ENCODE peak calls at places on chromosome X, in five cellular contexts. H is brain microvascular endothelial cell; X is cardiac fibroblast; Z is heart left ventricle; P is CD8-positive, alpha-beta T cell. O is an unnamed sample.

GRCh38 chrX:48971325-48972213 is at the start of gene KCND1:
- DNase-seq in P (no peak), H (peak; percentile 2), X (peak; percentile 79), Z (no peak), O (peak; percentile 83)

GRCh38 chrX:110173192-110174175 is 144.4 kb downstream of the AMMECR1 start:
- DNase-seq in P (no peak), X (peak; percentile 22), Z (no peak), H (no peak), O (peak; percentile 90)

GRCh38 chrX:77299549-77299948 is 147.6 kb upstream of the FGF16 start:
- DNase-seq in Z (no peak), H (no peak), P (no peak), X (no peak), O (no peak)

GRCh38 chrX:77953708-77954107 is 15.7 kb downstream of the PGAM4 start:
- DNase-seq in P (no peak), H (peak; percentile 16), X (peak; percentile 10), Z (no peak), O (peak; percentile 56)

GRCh38 chrX:56618250-56618649 is 54.8 kb downstream of the UBQLN2 start:
- DNase-seq in X (peak; percentile 6), Z (no peak), P (no peak), H (no peak), O (peak; percentile 1)

GRCh38 chrX:43559643-43560042 is 96.5 kb upstream of the MAOA start:
- DNase-seq in X (peak; percentile 63), P (peak; percentile 18), Z (no peak), H (peak; percentile 22), O (no peak)

GRCh38 chrX:72073614-72074013 is 58.1 kb downstream of the RTL5 start:
- DNase-seq in H (no peak), X (no peak), P (no peak), Z (no peak), O (no peak)

GRCh38 chrX:13579696-13580095 is 10.3 kb downstream of the EGFL6 start:
- DNase-seq in P (no peak), X (no peak), Z (no peak), H (no peak), O (no peak)

GRCh38 chrX:3250946-3251345 is 95.5 kb downstream of the MXRA5 start:
- DNase-seq in H (peak; percentile 6), X (peak; percentile 54), P (no peak), Z (no peak), O (peak; percentile 31)

GRCh38 chrX:118420462-118420861 is 74.6 kb downstream of the WDR44 start:
- DNase-seq in Z (no peak), H (peak; percentile 46), P (no peak), X (peak; percentile 63), O (no peak)

GRCh38 chrX:131040781-131041180 is 17.4 kb upstream of the ARHGAP36 start:
- DNase-seq in P (no peak), H (no peak), X (no peak), Z (no peak), O (no peak)

GRCh38 chrX:9396930-9397329 is 67.9 kb upstream of the TBL1X start:
- DNase-seq in P (no peak), X (peak; percentile 30), Z (no peak), H (no peak), O (no peak)

GRCh38 chrX:10512741-10513140 is 107.6 kb downstream of the MID1 start:
- DNase-seq in Z (no peak), P (no peak), H (no peak), X (no peak), O (no peak)

GRCh38 chrX:16772460-16772859 is 13.8 kb upstream of the TXLNG start:
- DNase-seq in Z (no peak), P (no peak), H (no peak), X (no peak), O (no peak)

GRCh38 chrX:79365591-79365990 is 1.5 kb downstream of the ITM2A start:
- DNase-seq in H (no peak), P (no peak), X (no peak), Z (no peak), O (no peak)
- H3K4me3 ChIP-seq in H (no peak overlapping the region), P (peak overlapping the region; percentile 54), X (no peak overlapping the region), Z (no peak overlapping the region), O (no peak overlapping the region)

DNA sequence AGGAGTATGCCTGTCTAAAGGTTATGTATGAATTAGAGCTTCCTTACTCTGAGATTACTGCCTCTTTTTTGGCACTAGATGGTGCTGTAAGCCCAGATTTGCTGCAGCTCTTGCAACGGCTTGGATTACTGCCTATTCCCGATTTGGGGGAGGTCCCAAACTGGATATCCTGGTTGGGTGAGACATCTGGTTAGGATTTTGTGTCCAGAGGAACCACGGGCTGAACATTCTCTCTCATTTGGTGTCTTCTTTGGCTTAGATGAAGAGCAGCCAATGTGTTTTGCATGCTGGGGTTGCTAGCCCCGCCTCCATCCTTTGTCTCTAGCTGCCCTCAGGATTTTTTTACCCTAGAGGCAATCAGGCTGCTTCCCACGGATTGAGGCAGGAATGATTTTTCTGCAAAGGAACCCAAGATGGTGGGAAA is 31.9 kb downstream of the F8A1 start:
- DNase-seq in P (no peak), X (peak; percentile 89), Z (no peak), H (peak; percentile 75), O (peak; percentile 75)
- H3K4me3 ChIP-seq in P (peak overlapping the region; percentile 15), X (no peak overlapping the region), Z (no peak overlapping the region), H (peak overlapping the region; percentile 13), O (peak overlapping the region; percentile 11)

GRCh38 chrX:19886888-19887531 is 390 bp downstream of the SH3KBP1 start:
- DNase-seq in P (peak; percentile 25), Z (peak; percentile 69), H (no peak), X (peak; percentile 8), O (peak; percentile 76)
- H3K4me3 ChIP-seq in P (peak overlapping the region; percentile 48), Z (peak overlapping the region; percentile 65), H (peak overlapping the region; percentile 60), X (peak overlapping the region; percentile 58), O (peak overlapping the region; percentile 75)

GRCh38 chrX:100410083-100410590 is at the start of gene PCDH19:
- DNase-seq in Z (peak; percentile 76), P (no peak), X (peak; percentile 61), H (peak; percentile 12), O (peak; percentile 97)
- H3K4me3 ChIP-seq in Z (no peak within 1 kb of the TSS), P (peak within 1 kb of the TSS; percentile 15), X (peak within 1 kb of the TSS; percentile 17), H (peak within 1 kb of the TSS; percentile 40), O (peak within 1 kb of the TSS; percentile 54)

GRCh38 chrX:136711147-136711546 is 63.2 kb downstream of the CD40LG start:
- DNase-seq in H (peak; percentile 20), Z (peak; percentile 57), X (peak; percentile 64), P (no peak), O (no peak)
- H3K4me3 ChIP-seq in H (no peak overlapping the region), Z (no peak overlapping the region), X (no peak overlapping the region), P (no peak overlapping the region), O (no peak overlapping the region)

DNA sequence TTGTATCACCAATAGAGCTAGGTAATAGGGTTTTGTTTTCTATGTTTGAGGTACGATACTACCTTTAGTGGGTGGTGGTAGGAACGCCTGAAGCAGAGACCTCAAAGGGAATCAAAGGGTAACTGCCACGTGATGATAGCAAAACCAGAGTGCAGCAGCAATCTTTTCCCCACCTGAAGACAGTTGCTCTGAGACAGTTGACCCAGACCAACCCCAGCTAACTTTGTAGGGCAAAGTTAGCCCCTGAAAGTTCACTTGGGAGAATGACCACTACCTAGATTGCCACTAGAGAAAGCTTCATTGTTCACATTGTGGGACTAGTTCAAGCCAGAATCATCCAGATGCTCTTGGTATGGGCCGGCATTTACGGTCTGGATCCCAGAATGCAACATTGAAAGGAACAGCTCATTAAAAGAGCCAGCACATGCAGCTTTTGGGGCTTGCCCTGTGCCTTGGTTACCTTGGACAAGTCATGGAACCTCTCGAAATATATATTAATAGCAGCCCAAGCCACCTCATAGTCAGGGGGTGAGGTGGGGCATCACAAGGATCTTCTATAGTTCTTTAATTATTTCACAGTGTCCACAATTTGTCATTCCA is 4.0 kb downstream of the SEPTIN6 start:
- DNase-seq in H (no peak), Z (no peak), X (no peak), P (peak; percentile 53), O (no peak)
- H3K4me3 ChIP-seq in H (no peak overlapping the region), Z (no peak overlapping the region), X (no peak overlapping the region), P (peak overlapping the region; percentile 53), O (no peak overlapping the region)

GRCh38 chrX:153689654-153690465 is 2.1 kb downstream of the SLC6A8 start:
- DNase-seq in X (no peak), P (no peak), Z (no peak), H (no peak), O (peak; percentile 84)
- H3K4me3 ChIP-seq in X (peak overlapping the region; percentile 19), P (no peak overlapping the region), Z (peak overlapping the region; percentile 14), H (no peak overlapping the region), O (peak overlapping the region; percentile 43)

GRCh38 chrX:120453985-120454384 is 15.1 kb downstream of the LAMP2 start:
- DNase-seq in H (peak; percentile 49), Z (no peak), P (no peak), X (peak; percentile 7), O (peak; percentile 58)

GRCh38 chrX:120452131-120452530 is 17.0 kb downstream of the LAMP2 start:
- DNase-seq in H (peak; percentile 33), X (peak; percentile 46), Z (no peak), P (no peak), O (peak; percentile 73)

GRCh38 chrX:120459313-120459712 is 9.8 kb downstream of the LAMP2 start:
- DNase-seq in P (no peak), H (no peak), Z (no peak), X (no peak), O (no peak)

GRCh38 chrX:120457766-120458180 is 11.3 kb downstream of the LAMP2 start:
- DNase-seq in X (peak; percentile 69), H (peak; percentile 43), P (peak; percentile 20), Z (no peak), O (no peak)

GRCh38 chrX:120456973-120457372 is 12.1 kb downstream of the LAMP2 start:
- DNase-seq in H (no peak), Z (no peak), X (no peak), P (no peak), O (no peak)
- H3K4me3 ChIP-seq in H (no peak overlapping the region), Z (no peak overlapping the region), X (no peak overlapping the region), P (no peak overlapping the region), O (peak overlapping the region; percentile 18)

DNA sequence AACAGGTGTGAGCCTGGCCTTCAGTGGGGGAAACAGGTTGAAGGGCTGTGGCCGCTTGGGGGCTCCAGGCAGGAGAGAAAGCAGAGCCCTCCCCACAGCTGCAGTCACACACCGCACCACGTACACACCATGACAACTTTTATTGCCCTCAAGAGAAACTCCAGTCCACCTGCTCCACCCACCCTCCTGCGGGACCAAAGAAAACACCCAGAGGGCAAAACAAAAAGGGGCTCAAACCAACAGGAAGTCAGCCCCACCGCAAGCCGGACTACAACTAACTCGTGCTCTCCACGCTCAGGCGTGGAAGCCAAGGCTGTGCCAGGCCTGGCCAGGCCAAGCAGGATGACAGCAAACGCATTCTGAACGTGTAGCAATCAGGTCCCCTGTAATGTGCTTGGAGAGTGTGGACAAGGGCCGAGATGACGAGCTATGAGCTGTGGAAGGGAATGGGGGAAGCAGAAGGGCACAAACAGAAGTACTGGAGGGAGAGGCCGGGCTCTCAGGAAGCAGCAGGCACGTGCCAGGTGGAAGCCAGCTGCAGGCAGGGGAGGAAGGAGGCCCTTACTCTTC is 12.7 kb downstream of the SLC6A8 start:
- DNase-seq in H (no peak), X (no peak), Z (peak; percentile 33), P (no peak), O (no peak)
- H3K4me3 ChIP-seq in H (no peak overlapping the region), X (no peak overlapping the region), Z (no peak overlapping the region), P (no peak overlapping the region), O (no peak overlapping the region)

O was measured in osteoblast.